ENCODE peak calls at places on chromosomes 1 and 21, in seven cellular contexts. V is NB4, E is AG09319, G is fibroblast of lung, Q is nephron progenitor cell, A is heart left ventricle, K is OCI-LY7. L is an unnamed sample.

GRCh38 chr1:155322571-155322952 is 1.9 kb downstream of the RUSC1 start:
- DNase-seq in Q (peak), A (no peak), E (no peak), V (peak), K (peak), G (peak), L (peak)

GRCh38 chr21:46480466-46480865 is 21.8 kb downstream of the DIP2A start:
- DNase-seq in Q (no peak), G (no peak), E (no peak), A (no peak), V (no peak), K (no peak), L (no peak)

GRCh38 chr1:1079408-1080121 is 5.5 kb upstream of the RNF223 start:
- DNase-seq in A (no peak), V (peak), E (no peak), K (no peak), G (peak), Q (peak), L (no peak)

GRCh38 chr1:208098758-208099157 is 145.4 kb downstream of the PLXNA2 start:
- DNase-seq in G (no peak), E (no peak), A (no peak), V (no peak), Q (no peak), K (no peak), L (no peak)

GRCh38 chr21:45451771-45452182 is 46.8 kb downstream of the COL18A1 start:
- DNase-seq in E (no peak), A (no peak), V (no peak), Q (no peak), K (no peak), G (no peak), L (no peak)

GRCh38 chr1:44250113-44250781 is 37.0 kb downstream of the DMAP1 start:
- DNase-seq in A (peak), Q (no peak), K (no peak), G (no peak), V (no peak), E (no peak), L (no peak)

GRCh38 chr1:46820560-46821060 is 21.8 kb downstream of the CYP4B1 start:
- DNase-seq in A (peak), Q (no peak), K (no peak), E (no peak), V (peak), G (no peak), L (no peak)

GRCh38 chr1:7084232-7084894 is 299.1 kb downstream of the CAMTA1 start:
- DNase-seq in K (no peak), Q (no peak), E (no peak), A (no peak), G (no peak), V (no peak), L (no peak)

GRCh38 chr1:185627136-185627535 is 107.1 kb upstream of the HMCN1 start:
- DNase-seq in V (no peak), E (no peak), Q (no peak), A (no peak), G (no peak), K (no peak), L (no peak)

GRCh38 chr1:230211436-230212145 is 144.6 kb downstream of the GALNT2 start:
- DNase-seq in G (no peak), K (peak), E (no peak), A (no peak), V (no peak), Q (no peak), L (no peak)

GRCh38 chr1:169474302-169474701 is 11.4 kb downstream of the SLC19A2 start:
- DNase-seq in A (no peak), G (no peak), E (no peak), Q (no peak), K (no peak), V (no peak), L (no peak)

GRCh38 chr1:237562247-237562823 is 328.4 kb downstream of the ZP4 start:
- DNase-seq in E (peak), A (no peak), V (peak), Q (peak), G (peak), K (peak), L (no peak)

GRCh38 chr1:202958544-202959275 is 598 bp upstream of the ADIPOR1 start:
- DNase-seq in G (no peak), A (no peak), E (no peak), Q (no peak), K (no peak), V (peak), L (no peak)

GRCh38 chr1:100400332-100400933 is 48.1 kb downstream of the CDC14A start:
- DNase-seq in E (no peak), A (peak), Q (no peak), G (no peak), K (peak), V (peak), L (no peak)

GRCh38 chr1:112723511-112723839 is 8.3 kb upstream of the PPM1J start:
- DNase-seq in A (no peak), K (no peak), Q (no peak), E (no peak), V (no peak), G (no peak), L (no peak)

GRCh38 chr1:33312413-33312749 is 8.5 kb downstream of the A3GALT2 start:
- DNase-seq in E (no peak), Q (no peak), K (no peak), V (no peak), G (no peak), A (no peak), L (no peak)

GRCh38 chr1:3180915-3181314 is 111.9 kb downstream of the PRDM16 start:
- DNase-seq in K (no peak), A (no peak), G (no peak), V (no peak), E (no peak), Q (no peak), L (no peak)

GRCh38 chr1:98133151-98133550 is 212.3 kb upstream of the DPYD start:
- DNase-seq in A (no peak), K (no peak), Q (no peak), E (no peak), G (no peak), V (no peak), L (no peak)

GRCh38 chr1:57024855-57025254 is 59.0 kb upstream of the C8B start:
- DNase-seq in K (no peak), Q (peak), G (no peak), A (no peak), E (no peak), V (no peak), L (no peak)

GRCh38 chr1:174433451-174433850 is 14.3 kb upstream of the GPR52 start:
- DNase-seq in A (no peak), V (no peak), K (no peak), E (peak), Q (no peak), G (peak), L (no peak)

GRCh38 chr1:89986020-89986419 is 8.9 kb upstream of the ZNF326 start:
- DNase-seq in V (no peak), K (no peak), G (no peak), A (no peak), E (no peak), Q (no peak), L (no peak)

GRCh38 chr1:234755449-234755863 is 145.5 kb upstream of the IRF2BP2 start:
- DNase-seq in E (peak), G (peak), Q (no peak), K (no peak), A (peak), V (peak), L (no peak)

GRCh38 chr1:205923663-205924435 is 19.4 kb downstream of the SLC26A9 start:
- DNase-seq in K (no peak), G (no peak), V (peak), A (no peak), Q (no peak), E (no peak), L (no peak)

GRCh38 chr1:200115532-200115931 is 88.0 kb downstream of the NR5A2 start:
- DNase-seq in E (no peak), G (no peak), Q (no peak), A (no peak), K (peak), V (no peak), L (no peak)

GRCh38 chr1:41370225-41370624 is 9.0 kb downstream of the FOXO6 start:
- DNase-seq in A (no peak), K (no peak), E (no peak), V (no peak), Q (no peak), G (no peak), L (no peak)

GRCh38 chr1:200351826-200352549 is 57.8 kb downstream of the ZNF281 start:
- DNase-seq in K (peak), E (peak), A (no peak), Q (no peak), V (peak), G (peak), L (no peak)

GRCh38 chr21:41321211-41321907 is 4.8 kb downstream of the FAM3B start:
- DNase-seq in G (no peak), A (no peak), Q (no peak), E (no peak), K (peak), V (no peak), L (no peak)

GRCh38 chr1:240998024-240998423 is 359.0 kb downstream of the RGS7 start:
- DNase-seq in E (peak), V (no peak), A (no peak), G (peak), Q (no peak), K (no peak), L (no peak)

GRCh38 chr1:50108497-50109073 is at the start of gene ELAVL4:
- DNase-seq in V (peak), G (no peak), E (no peak), Q (no peak), A (no peak), K (peak), L (no peak)

GRCh38 chr1:101200513-101200912 is 36.3 kb upstream of the S1PR1 start:
- DNase-seq in A (no peak), K (no peak), V (no peak), Q (no peak), G (peak), E (peak), L (no peak)

GRCh38 chr1:66033781-66034180 is 241.1 kb downstream of the PDE4B start:
- DNase-seq in G (no peak), V (no peak), Q (no peak), E (no peak), A (no peak), K (no peak), L (no peak)

GRCh38 chr1:24926596-24927249 is 3.4 kb downstream of the RUNX3 start:
- DNase-seq in Q (peak), K (no peak), A (no peak), V (peak), E (no peak), G (no peak), L (no peak)

GRCh38 chr1:221884821-221885220 is 142.9 kb upstream of the DUSP10 start:
- DNase-seq in E (peak), Q (no peak), G (no peak), A (no peak), V (no peak), K (no peak), L (no peak)

GRCh38 chr21:45364464-45365185 is 40.3 kb upstream of the COL18A1 start:
- DNase-seq in A (peak), E (no peak), Q (no peak), V (no peak), G (peak), K (no peak), L (no peak)

GRCh38 chr1:154866995-154867795 is 2.9 kb downstream of the KCNN3 start:
- DNase-seq in E (no peak), G (peak), K (peak), A (no peak), V (no peak), Q (no peak), L (no peak)

GRCh38 chr21:37593740-37594471 is 227.3 kb downstream of the DYRK1A start:
- DNase-seq in Q (no peak), E (no peak), A (no peak), K (no peak), G (no peak), V (no peak), L (no peak)

GRCh38 chr1:177385760-177386698 is 215.3 kb downstream of the BRINP2 start:
- DNase-seq in K (no peak), A (no peak), Q (no peak), V (no peak), G (peak), E (no peak), L (no peak)

GRCh38 chr1:166840309-166841302 is 1.3 kb downstream of the POGK start:
- DNase-seq in K (peak), A (no peak), E (no peak), Q (no peak), G (peak), V (no peak), L (no peak)

GRCh38 chr1:25609921-25610320 is 6.7 kb upstream of the MAN1C1 start:
- DNase-seq in Q (no peak), K (no peak), G (no peak), A (no peak), E (no peak), V (peak), L (no peak)

DNA sequence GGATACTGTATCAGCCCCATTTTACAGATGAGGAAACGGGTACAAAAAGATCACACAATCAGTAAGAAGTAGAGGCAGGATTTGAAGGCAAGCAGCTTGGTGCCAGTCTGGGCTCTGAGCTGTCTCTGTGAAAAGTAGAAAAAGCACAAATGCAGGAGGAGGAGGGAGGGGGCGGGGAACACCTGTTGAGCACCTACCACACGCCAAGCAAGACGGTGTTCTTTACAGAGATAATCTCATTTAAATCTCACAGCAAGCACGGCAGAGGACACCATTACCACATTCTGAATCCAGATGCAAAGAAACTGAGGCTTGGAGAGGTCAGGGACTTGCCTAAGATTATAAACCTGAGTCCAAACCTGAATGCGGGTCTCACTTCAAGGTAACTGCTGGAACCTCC is 3.3 kb downstream of the LRRC38 start:
- DNase-seq in K (no peak), E (no peak), A (no peak), V (no peak), Q (no peak), G (no peak), L (no peak)
- TF ChIP-seq CTCF in K (no peak), E (no peak), A (no peak), V (no peak), Q (no peak), G (no peak), L (no peak)

GRCh38 chr1:93666613-93667384 is 14.8 kb downstream of the BCAR3 start:
- DNase-seq in V (no peak), Q (no peak), K (no peak), E (no peak), G (peak), A (no peak), L (no peak)
- TF ChIP-seq CTCF in V (no peak), Q (no peak), K (no peak), E (no peak), G (no peak), A (no peak), L (no peak)

GRCh38 chr1:213790565-213790964 is 197.2 kb upstream of the PROX1 start:
- DNase-seq in K (no peak), E (no peak), V (no peak), A (no peak), Q (no peak), G (no peak), L (no peak)

GRCh38 chr1:213796525-213796924 is 191.2 kb upstream of the PROX1 start:
- DNase-seq in Q (no peak), A (no peak), E (no peak), G (no peak), K (no peak), V (no peak), L (no peak)

DNA sequence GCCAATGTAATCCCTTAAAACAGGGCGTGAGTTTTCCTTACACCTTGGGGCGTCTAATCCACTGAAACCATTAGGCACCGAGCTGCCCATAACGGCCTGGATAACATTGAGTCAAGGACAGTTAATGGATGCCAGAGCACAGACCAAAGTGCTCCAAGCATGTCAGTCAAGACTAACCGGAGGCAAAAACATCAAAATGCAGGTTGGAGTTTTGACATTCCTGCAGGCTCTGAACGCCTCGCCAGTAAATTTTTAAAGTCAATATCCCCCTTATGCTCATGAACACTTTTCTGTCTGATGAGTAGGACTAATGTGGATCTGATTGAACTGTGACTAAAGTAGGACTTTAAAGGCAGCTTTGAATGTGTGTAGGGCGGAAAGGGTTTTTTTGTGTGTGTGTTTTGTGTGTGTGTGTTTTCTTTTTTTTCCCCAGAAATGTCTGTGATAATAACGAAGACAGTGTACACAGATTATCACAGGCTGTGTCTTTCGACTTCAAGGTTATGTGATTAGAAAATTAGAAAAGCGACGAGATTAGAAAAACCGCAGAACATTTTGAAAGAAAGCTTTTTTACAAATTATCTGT is 194.2 kb upstream of the PROX1 start:
- DNase-seq in Q (no peak), G (no peak), K (no peak), A (no peak), V (no peak), E (no peak), L (no peak)
- TF ChIP-seq CTCF in Q (no peak), G (no peak), K (no peak), A (no peak), V (no peak), E (no peak), L (no peak)

DNA sequence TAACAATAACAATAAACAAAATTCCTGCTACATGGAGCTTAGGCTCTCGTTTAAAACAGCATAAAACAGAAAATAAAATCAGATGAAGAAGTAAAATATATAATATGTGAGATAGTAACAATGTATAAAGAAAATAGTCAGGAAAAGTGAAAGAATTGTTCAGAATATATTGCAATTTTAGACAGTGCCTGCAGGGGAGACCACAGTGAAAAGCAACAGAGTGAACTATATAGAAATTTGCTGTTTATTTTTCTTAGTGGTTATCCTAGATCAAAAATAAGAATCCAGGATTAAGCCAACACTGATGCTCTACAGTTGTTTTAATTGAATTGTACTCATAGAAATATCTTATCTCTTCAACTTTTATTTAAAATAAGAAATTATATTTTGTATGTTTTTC is 1639.0 kb upstream of the B3GALT2 start:
- DNase-seq in V (no peak), G (no peak), E (no peak), Q (no peak), K (no peak), A (no peak), L (no peak)
- TF ChIP-seq CTCF in V (no peak), G (peak), E (no peak), Q (no peak), K (peak), A (no peak), L (no peak)

DNA sequence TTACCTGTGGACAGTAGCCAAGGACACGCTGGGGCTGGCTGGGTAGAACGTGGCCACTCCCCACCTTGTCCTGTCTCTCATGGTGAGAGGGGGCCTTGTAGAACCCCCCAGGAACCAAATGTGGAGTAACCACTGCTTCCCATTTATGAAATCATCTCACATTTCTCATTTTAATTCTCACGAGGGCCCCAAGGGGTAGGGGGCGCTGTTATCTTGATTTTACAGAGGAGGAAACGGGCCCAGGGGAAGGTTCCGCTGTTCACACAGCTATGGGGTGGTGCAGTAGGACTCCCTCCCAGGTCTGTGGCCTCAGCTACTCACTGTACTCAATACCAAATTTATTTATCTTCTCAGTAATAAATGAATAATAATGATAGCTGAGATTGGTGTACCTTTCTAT is 5.5 kb downstream of the SMPDL3B start:
- DNase-seq in E (no peak), K (peak), A (no peak), Q (peak), V (peak), G (peak), L (no peak)
- TF ChIP-seq CTCF in E (peak), K (peak), A (peak), Q (peak), V (peak), G (peak), L (peak)